ENCODE peak calls at places on chromosomes 5 and 9, in five cellular contexts. Z is ELR, K is posterior cingulate gyrus, G is hippocampal formation, V is non-pigmented ciliary epithelial cell. X is an unnamed sample.

GRCh38 chr5:85500869-85501268 is 1116.2 kb upstream of the EDIL3 start:
- DNase-seq in Z (no peak), V (no peak), K (no peak), G (no peak), X (no peak)

GRCh38 chr5:7250609-7251008 is 145.3 kb upstream of the ADCY2 start:
- DNase-seq in Z (no peak), V (no peak), G (no peak), K (no peak), X (no peak)

GRCh38 chr9:133711428-133712220 is 26.5 kb downstream of the SARDH start:
- DNase-seq in G (no peak), V (no peak), Z (peak; percentile 93), K (no peak), X (no peak)

GRCh38 chr5:170393958-170394357 is 4.8 kb upstream of the KCNMB1 start:
- DNase-seq in V (no peak), K (no peak), Z (no peak), G (no peak), X (no peak)

GRCh38 chr9:16304301-16304700 is 566.2 kb downstream of the BNC2 start:
- DNase-seq in Z (no peak), V (no peak), G (no peak), K (no peak), X (no peak)

GRCh38 chr9:36942891-36943290 is 91.2 kb downstream of the PAX5 start:
- DNase-seq in V (no peak), K (no peak), Z (no peak), G (no peak), X (no peak)

GRCh38 chr5:156482816-156483215 is 155.9 kb downstream of the SGCD start:
- DNase-seq in K (no peak), G (no peak), V (no peak), Z (no peak), X (no peak)

GRCh38 chr5:175494271-175495183 is 16.2 kb downstream of the SFXN1 start:
- DNase-seq in V (no peak), K (no peak), Z (no peak), G (no peak), X (no peak)

GRCh38 chr9:33233659-33234335 is 6.2 kb upstream of the SPINK4 start:
- DNase-seq in Z (peak; percentile 97), K (no peak), V (peak; percentile 83), G (no peak), X (peak; percentile 100)

GRCh38 chr5:151006704-151007334 is 13.6 kb upstream of the GPX3 start:
- DNase-seq in Z (no peak), K (no peak), G (no peak), V (no peak), X (no peak)

X was measured in small intestine.